ENCODE peak calls at places on chromosomes 3 and 15, in nine cellular contexts. C, E, T, Z, N, M, O, Y and S are unnamed samples.
A peak's percentile ranks its signal among the peaks of the same experiment; 100 is the strongest.

GRCh38 chr3:48466386-48467109 is 20.0 kb downstream of the ATRIP start:
- DNase-seq in O (peak; percentile 7), N (peak; percentile 74), C (no peak), Z (no peak), Y (peak; percentile 36), E (no peak), T (peak; percentile 68), M (peak; percentile 48), S (no peak)

GRCh38 chr3:126554560-126555525 is 3.9 kb downstream of the C3orf22 start:
- DNase-seq in O (no peak), T (peak; percentile 1), N (peak; percentile 44), C (peak; percentile 25), M (peak; percentile 3), Z (peak; percentile 38), Y (no peak), E (no peak), S (no peak)

GRCh38 chr3:136604961-136605360 is 147.2 kb downstream of the STAG1 start:
- DNase-seq in Z (no peak), M (no peak), E (no peak), T (no peak), Y (no peak), N (no peak), O (peak; percentile 55), C (no peak), S (no peak)

GRCh38 chr3:134031620-134031915 is 1.8 kb upstream of the SLCO2A1 start:
- DNase-seq in Y (no peak), T (no peak), C (no peak), E (no peak), M (no peak), O (no peak), Z (no peak), N (no peak), S (no peak)

GRCh38 chr3:29893024-29893554 is 612.2 kb downstream of the RBMS3 start:
- DNase-seq in Z (no peak), C (no peak), O (no peak), E (no peak), M (no peak), T (no peak), Y (no peak), N (no peak), S (no peak)

GRCh38 chr3:107524214-107525100 is 1.7 kb downstream of the BBX start:
- DNase-seq in M (peak; percentile 51), O (peak; percentile 60), C (peak; percentile 41), T (peak; percentile 66), N (peak; percentile 77), E (peak; percentile 52), Y (peak; percentile 49), Z (no peak), S (no peak)

GRCh38 chr15:75696303-75696657 is 16.4 kb downstream of the CSPG4 start:
- DNase-seq in O (no peak), M (no peak), Z (no peak), Y (no peak), T (no peak), C (no peak), E (peak; percentile 88), N (peak; percentile 94), S (no peak)

GRCh38 chr3:59116138-59116537 is 66.3 kb upstream of the CFAP20DC start:
- DNase-seq in T (no peak), M (no peak), E (no peak), N (no peak), O (no peak), C (no peak), Z (no peak), Y (no peak), S (no peak)

GRCh38 chr3:23920151-23920655 is 3.3 kb downstream of the RPL15 start:
- DNase-seq in T (no peak), E (no peak), Z (no peak), Y (no peak), N (no peak), C (no peak), M (no peak), O (no peak), S (no peak)

GRCh38 chr15:67840747-67841634 is 1.1 kb upstream of the RNU6-1 start:
- DNase-seq in Y (no peak), N (peak; percentile 75), C (peak; percentile 50), M (peak; percentile 34), O (peak; percentile 50), T (peak; percentile 57), E (no peak), Z (no peak), S (no peak)

GRCh38 chr3:112803472-112803871 is 43.2 kb downstream of the CD200R1L start:
- DNase-seq in C (no peak), M (no peak), T (no peak), N (no peak), E (no peak), Y (no peak), O (no peak), Z (no peak), S (no peak)

GRCh38 chr15:66006986-66007385 is 137.7 kb downstream of the RAB11A start:
- DNase-seq in E (peak; percentile 37), T (no peak), C (no peak), M (no peak), O (peak; percentile 50), N (no peak), Z (no peak), Y (no peak), S (no peak)

GRCh38 chr15:40155270-40155910 is 5.5 kb upstream of the BUB1B start:
- DNase-seq in M (peak; percentile 68), T (peak; percentile 90), O (no peak), E (peak; percentile 58), C (no peak), Y (no peak), Z (peak; percentile 79), N (no peak), S (no peak)

GRCh38 chr15:97520689-97521088 is 439.8 kb upstream of the ARRDC4 start:
- DNase-seq in O (no peak), C (no peak), Z (no peak), M (no peak), T (no peak), N (no peak), E (no peak), Y (no peak), S (no peak)

GRCh38 chr15:92984161-92984560 is 84.0 kb downstream of the CHD2 start:
- DNase-seq in O (no peak), Y (no peak), N (no peak), T (no peak), Z (no peak), C (no peak), E (no peak), M (no peak), S (no peak)

GRCh38 chr3:63571682-63572081 is 80.8 kb upstream of the SNTN start:
- DNase-seq in O (no peak), C (no peak), T (no peak), Y (no peak), N (no peak), Z (no peak), E (no peak), M (no peak), S (no peak)

GRCh38 chr3:4680881-4681300 is 187.7 kb downstream of the ITPR1 start:
- DNase-seq in C (no peak), Z (no peak), M (no peak), E (no peak), O (peak; percentile 24), Y (no peak), N (no peak), T (no peak), S (no peak)

GRCh38 chr15:96327155-96327741 is 3.3 kb upstream of the NR2F2 start:
- DNase-seq in T (peak; percentile 76), N (no peak), E (peak; percentile 81), C (peak; percentile 81), O (peak; percentile 95), Z (no peak), Y (no peak), M (no peak), S (peak; percentile 82)

GRCh38 chr15:63156708-63157065 is 590 bp downstream of the RPS27L start:
- DNase-seq in T (peak; percentile 45), O (peak; percentile 58), Y (peak; percentile 20), M (peak; percentile 34), E (peak; percentile 52), C (peak; percentile 25), N (peak; percentile 73), Z (no peak), S (no peak)

DNA sequence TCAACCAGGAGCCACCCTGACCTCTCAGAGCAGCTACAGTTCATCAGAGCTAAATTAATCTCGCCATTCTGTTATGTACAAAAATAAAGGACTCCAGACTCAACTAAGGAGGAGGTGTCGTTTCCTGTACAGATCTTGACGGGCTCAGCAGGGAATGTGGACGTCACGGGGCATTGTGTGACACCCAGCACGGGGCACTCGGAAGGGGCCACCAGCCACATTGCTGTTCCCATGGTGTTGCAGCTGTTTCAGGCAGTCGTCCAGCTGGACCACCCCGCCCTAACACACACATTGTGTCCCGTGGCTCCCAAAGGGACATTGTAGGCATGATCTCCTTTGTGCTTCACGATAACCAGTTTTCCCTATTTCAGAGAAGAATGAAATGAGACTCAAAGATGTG is 5.6 kb downstream of the SSUH2 start:
- DNase-seq in N (no peak), O (no peak), E (no peak), Z (no peak), Y (peak; percentile 37), C (no peak), M (no peak), T (no peak), S (no peak)
- TF ChIP-seq CTCF in N (no peak), O (no peak), E (no peak), Z (no peak), Y (no peak), C (no peak), M (no peak), T (no peak), S (no peak)

GRCh38 chr3:70871909-70872656 is 559.6 kb upstream of the MDFIC2 start:
- DNase-seq in C (no peak), Z (no peak), Y (no peak), T (peak; percentile 35), M (no peak), E (peak; percentile 20), N (no peak), O (peak; percentile 95), S (no peak)
- H3K4me3 ChIP-seq in C (no peak overlapping the region), Z (no peak overlapping the region), Y (no peak overlapping the region), T (no peak overlapping the region), M (no peak overlapping the region), E (no peak overlapping the region), N (no peak overlapping the region), O (no peak overlapping the region), S (no peak overlapping the region)

GRCh38 chr3:15527031-15527459 is 5.5 kb upstream of the COLQ start:
- DNase-seq in E (no peak), T (peak; percentile 24), N (no peak), Z (peak; percentile 76), Y (no peak), O (no peak), C (peak; percentile 16), M (no peak), S (no peak)
- TF ChIP-seq CTCF in E (no peak), T (no peak), N (no peak), Z (peak; percentile 85), Y (peak; percentile 34), O (peak; percentile 29), C (peak; percentile 46), M (no peak), S (peak; percentile 32)

DNA sequence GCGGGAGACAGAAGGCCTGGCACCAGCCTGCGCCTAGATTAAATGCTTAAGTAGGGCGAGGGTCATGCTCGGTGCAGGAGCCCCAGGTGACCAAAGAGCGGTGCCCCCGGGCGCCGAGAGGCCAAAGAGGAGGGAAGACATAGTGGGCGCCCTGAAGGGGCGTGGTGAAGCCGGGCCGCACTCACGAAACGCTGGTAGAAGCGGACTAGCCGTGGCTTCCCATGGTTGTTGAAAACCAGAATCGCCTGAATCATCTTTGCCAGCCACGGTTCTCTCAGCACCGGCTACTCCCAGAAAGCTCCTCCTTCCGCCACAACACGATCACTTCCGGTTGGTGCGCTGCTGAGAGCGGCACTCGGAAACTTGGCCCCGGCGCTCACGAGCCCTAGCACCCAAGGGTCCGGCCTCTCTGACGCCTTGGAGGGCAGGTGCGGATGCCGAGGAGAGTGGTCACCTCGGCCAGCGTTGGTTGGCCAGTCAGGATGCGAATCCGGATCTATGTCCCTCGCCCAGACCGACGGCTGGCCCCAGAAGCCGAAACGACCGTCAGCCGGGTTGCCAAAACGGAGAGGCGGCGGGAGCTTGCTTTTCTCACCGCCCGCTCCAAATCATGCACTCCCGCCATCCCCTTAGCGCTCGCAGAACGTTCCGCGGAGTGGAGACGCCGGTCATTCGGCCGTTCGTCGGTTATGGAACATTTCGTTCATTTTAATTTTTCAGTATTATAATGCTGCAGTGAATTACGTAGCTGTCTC is at the start of gene AP3S2:
- DNase-seq in C (peak; percentile 87), M (peak; percentile 93), T (peak; percentile 96), Z (peak; percentile 89), O (peak; percentile 97), Y (peak; percentile 88), E (peak; percentile 96), N (peak; percentile 96), S (peak; percentile 87)
- H3K4me3 ChIP-seq in C (peak within 1 kb of the TSS; percentile 81), M (peak within 1 kb of the TSS; percentile 74), T (peak within 1 kb of the TSS; percentile 67), Z (peak within 1 kb of the TSS; percentile 97), O (peak within 1 kb of the TSS; percentile 96), Y (peak within 1 kb of the TSS; percentile 86), E (peak within 1 kb of the TSS; percentile 83), N (peak within 1 kb of the TSS; percentile 81), S (peak within 1 kb of the TSS; percentile 77)